ENCODE peak calls at places on chromosomes 7 and 10, in five cellular contexts. F is mammary epithelial cell, R is MM.1S, V is astrocyte, O is GM23248. B is an unnamed sample.

GRCh38 chr7:105876964-105877601 is 684 bp upstream of the ATXN7L1 start:
- DNase-seq in F (peak; percentile 29), R (no peak), V (peak; percentile 18), O (peak; percentile 71), B (no peak)

GRCh38 chr7:77476871-77477270 is 60.2 kb upstream of the PTPN12 start:
- DNase-seq in F (no peak), R (no peak), V (no peak), O (no peak), B (no peak)

GRCh38 chr7:112159346-112159745 is 46.9 kb downstream of the DOCK4 start:
- DNase-seq in F (no peak), R (no peak), V (no peak), O (no peak), B (no peak)

GRCh38 chr10:114024876-114025609 is 18.6 kb upstream of the ADRB1 start:
- DNase-seq in F (no peak), R (peak; percentile 42), V (no peak), O (peak; percentile 29), B (peak; percentile 70)

GRCh38 chr10:119620771-119621384 is 24.1 kb upstream of the TIAL1 start:
- DNase-seq in F (no peak), R (no peak), V (no peak), O (no peak), B (peak; percentile 75)

GRCh38 chr7:85176197-85176596 is 10.7 kb downstream of the SEMA3D start:
- DNase-seq in F (peak; percentile 62), R (no peak), V (peak; percentile 29), O (peak; percentile 62), B (no peak)

GRCh38 chr7:50092579-50093411 is at the start of gene ZPBP:
- DNase-seq in F (peak; percentile 25), R (peak; percentile 57), V (peak; percentile 1), O (peak; percentile 52), B (peak; percentile 14)

GRCh38 chr7:2567663-2568238 is 9.0 kb downstream of the IQCE start:
- DNase-seq in F (no peak), R (no peak), V (no peak), O (peak; percentile 44), B (no peak)

GRCh38 chr10:44300666-44301649 is 83.9 kb downstream of the CXCL12 start:
- DNase-seq in F (peak; percentile 95), R (no peak), V (peak; percentile 100), O (peak; percentile 98), B (no peak)

GRCh38 chr7:93697901-93698300 is 123.4 kb upstream of the CALCR start:
- DNase-seq in F (no peak), R (no peak), V (no peak), O (no peak), B (no peak)
- H3K9ac ChIP-seq in F (no peak overlapping the region), R (no peak overlapping the region), V (no peak overlapping the region), O (no peak overlapping the region), B (no peak overlapping the region)

DNA sequence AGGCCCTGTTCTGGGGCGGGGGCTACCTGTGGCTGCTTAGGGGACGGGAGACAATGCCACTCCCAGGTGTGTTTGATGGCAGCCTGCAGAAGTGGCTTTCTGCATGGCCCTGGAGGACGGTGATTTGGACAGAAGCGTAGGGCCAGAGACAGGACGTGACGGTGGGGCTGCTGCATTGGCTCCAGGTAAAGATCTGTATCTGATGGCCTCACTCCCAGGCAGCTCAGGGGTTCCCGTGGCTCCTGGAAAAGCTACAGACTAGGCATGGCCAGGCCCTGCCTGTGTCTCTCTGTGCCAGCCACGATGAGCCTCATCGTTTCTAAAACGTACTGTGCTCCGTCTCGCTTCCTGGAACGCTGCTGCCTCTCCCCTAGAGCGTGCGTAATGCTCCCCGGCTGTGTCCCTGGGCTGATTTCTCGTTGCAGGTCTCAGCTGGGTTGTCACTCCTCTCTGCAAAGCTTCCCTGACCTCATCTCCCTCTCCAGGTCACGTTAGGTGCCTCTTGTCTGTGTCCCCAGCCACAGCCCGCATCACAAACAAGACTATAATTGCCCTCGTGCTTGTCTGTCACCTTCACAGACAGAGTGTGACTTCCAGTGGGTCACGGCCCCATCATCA is 12.6 kb downstream of the GTF2IRD1 start:
- DNase-seq in F (no peak), R (no peak), V (no peak), O (no peak), B (no peak)
- H3K9ac ChIP-seq in F (no peak overlapping the region), R (no peak overlapping the region), V (no peak overlapping the region), O (no peak overlapping the region), B (no peak overlapping the region)

GRCh38 chr10:100882251-100882643 is 30.5 kb upstream of the SLF2 start:
- DNase-seq in F (no peak), R (no peak), V (no peak), O (no peak), B (no peak)
- H3K9ac ChIP-seq in F (no peak overlapping the region), R (no peak overlapping the region), V (peak overlapping the region; percentile 35), O (no peak overlapping the region), B (no peak overlapping the region)

GRCh38 chr10:104328916-104329710 is 9.2 kb downstream of the ITPRIP start:
- DNase-seq in F (peak; percentile 99), R (no peak), V (peak; percentile 97), O (peak; percentile 98), B (no peak)
- H3K9ac ChIP-seq in F (peak overlapping the region; percentile 95), R (no peak overlapping the region), V (peak overlapping the region; percentile 95), O (peak overlapping the region; percentile 99), B (peak overlapping the region; percentile 45)

B was measured in SK-N-MC.